ENCODE peak calls at places on chromosome 18, in eight cellular contexts. One of them, this sample, is unnamed.

GRCh38 chr18:396571-396970 is 103.9 kb downstream of the COLEC12 start:
- DNase-seq in OCI-LY7: no peak
- DNase-seq in ovary: no peak
- DNase-seq in astrocyte of the spinal cord: no peak
- DNase-seq in HCT116: no peak
- DNase-seq in MG63: no peak
- DNase-seq in fibroblast of the aortic adventitia: no peak
- DNase-seq in DND-41: no peak
- DNase-seq in this sample: no peak

GRCh38 chr18:43863180-43863579 is 585.9 kb upstream of the SYT4 start:
- DNase-seq in OCI-LY7: no peak
- DNase-seq in fibroblast of the aortic adventitia: peak
- DNase-seq in DND-41: no peak
- DNase-seq in HCT116: no peak
- DNase-seq in ovary: no peak
- DNase-seq in astrocyte of the spinal cord: peak
- DNase-seq in MG63: no peak
- DNase-seq in this sample: peak

GRCh38 chr18:56890632-56891031 is 239.5 kb downstream of the WDR7 start:
- DNase-seq in OCI-LY7: no peak
- DNase-seq in MG63: peak
- DNase-seq in astrocyte of the spinal cord: peak
- DNase-seq in HCT116: no peak
- DNase-seq in ovary: no peak
- DNase-seq in DND-41: no peak
- DNase-seq in fibroblast of the aortic adventitia: peak
- DNase-seq in this sample: peak

GRCh38 chr18:5463390-5463789 is 80.4 kb downstream of the EPB41L3 start:
- DNase-seq in astrocyte of the spinal cord: peak
- DNase-seq in DND-41: no peak
- DNase-seq in MG63: no peak
- DNase-seq in OCI-LY7: no peak
- DNase-seq in HCT116: no peak
- DNase-seq in ovary: no peak
- DNase-seq in fibroblast of the aortic adventitia: peak
- DNase-seq in this sample: peak

GRCh38 chr18:11728247-11728646 is 39.2 kb downstream of the GNAL start:
- DNase-seq in ovary: no peak
- DNase-seq in astrocyte of the spinal cord: peak
- DNase-seq in MG63: no peak
- DNase-seq in DND-41: no peak
- DNase-seq in HCT116: peak
- DNase-seq in fibroblast of the aortic adventitia: peak
- DNase-seq in OCI-LY7: peak
- DNase-seq in this sample: peak

GRCh38 chr18:12326711-12327460 is 18.8 kb downstream of the TUBB6 start:
- DNase-seq in MG63: no peak
- DNase-seq in HCT116: no peak
- DNase-seq in fibroblast of the aortic adventitia: no peak
- DNase-seq in OCI-LY7: no peak
- DNase-seq in astrocyte of the spinal cord: no peak
- DNase-seq in DND-41: no peak
- DNase-seq in ovary: no peak
- DNase-seq in this sample: no peak

GRCh38 chr18:35588995-35589394 is 7.5 kb downstream of the GALNT1 start:
- DNase-seq in MG63: no peak
- DNase-seq in fibroblast of the aortic adventitia: no peak
- DNase-seq in OCI-LY7: peak
- DNase-seq in DND-41: no peak
- DNase-seq in HCT116: no peak
- DNase-seq in astrocyte of the spinal cord: no peak
- DNase-seq in ovary: no peak
- DNase-seq in this sample: no peak

GRCh38 chr18:61047794-61048193 is 285.4 kb upstream of the CDH20 start:
- DNase-seq in MG63: no peak
- DNase-seq in HCT116: no peak
- DNase-seq in fibroblast of the aortic adventitia: no peak
- DNase-seq in DND-41: no peak
- DNase-seq in ovary: no peak
- DNase-seq in OCI-LY7: no peak
- DNase-seq in astrocyte of the spinal cord: no peak
- DNase-seq in this sample: no peak

GRCh38 chr18:55997156-55997561 is 409.2 kb upstream of the TCF4 start:
- DNase-seq in OCI-LY7: no peak
- DNase-seq in HCT116: no peak
- DNase-seq in MG63: peak
- DNase-seq in astrocyte of the spinal cord: no peak
- DNase-seq in fibroblast of the aortic adventitia: peak
- DNase-seq in ovary: no peak
- DNase-seq in DND-41: no peak
- DNase-seq in this sample: peak

GRCh38 chr18:7856099-7856498 is 289.0 kb downstream of the PTPRM start:
- DNase-seq in astrocyte of the spinal cord: no peak
- DNase-seq in OCI-LY7: no peak
- DNase-seq in DND-41: no peak
- DNase-seq in ovary: no peak
- DNase-seq in HCT116: no peak
- DNase-seq in fibroblast of the aortic adventitia: no peak
- DNase-seq in MG63: no peak
- DNase-seq in this sample: peak

GRCh38 chr18:4454548-4455112 is 477 bp downstream of the DLGAP1 start:
- DNase-seq in DND-41: no peak
- DNase-seq in astrocyte of the spinal cord: no peak
- DNase-seq in HCT116: no peak
- DNase-seq in ovary: peak
- DNase-seq in OCI-LY7: no peak
- DNase-seq in MG63: no peak
- DNase-seq in fibroblast of the aortic adventitia: no peak
- DNase-seq in this sample: no peak

GRCh38 chr18:4450065-4450676 is 4.9 kb downstream of the DLGAP1 start:
- DNase-seq in ovary: no peak
- DNase-seq in MG63: no peak
- DNase-seq in OCI-LY7: no peak
- DNase-seq in HCT116: no peak
- DNase-seq in astrocyte of the spinal cord: no peak
- DNase-seq in DND-41: no peak
- DNase-seq in fibroblast of the aortic adventitia: no peak
- DNase-seq in this sample: no peak

GRCh38 chr18:4455113-4455811 is at the start of gene DLGAP1:
- DNase-seq in MG63: peak
- DNase-seq in OCI-LY7: no peak
- DNase-seq in HCT116: no peak
- DNase-seq in DND-41: no peak
- DNase-seq in fibroblast of the aortic adventitia: peak
- DNase-seq in ovary: peak
- DNase-seq in astrocyte of the spinal cord: peak
- DNase-seq in this sample: peak

GRCh38 chr18:4453712-4454547 is 1.2 kb downstream of the DLGAP1 start:
- DNase-seq in fibroblast of the aortic adventitia: no peak
- DNase-seq in DND-41: no peak
- DNase-seq in HCT116: no peak
- DNase-seq in MG63: no peak
- DNase-seq in OCI-LY7: no peak
- DNase-seq in astrocyte of the spinal cord: no peak
- DNase-seq in ovary: peak
- DNase-seq in this sample: no peak
- H3K4me3 ChIP-seq in fibroblast of the aortic adventitia: no peak
- H3K4me3 ChIP-seq in DND-41: no peak
- H3K4me3 ChIP-seq in HCT116: no peak
- H3K4me3 ChIP-seq in MG63: peak
- H3K4me3 ChIP-seq in OCI-LY7: no peak
- H3K4me3 ChIP-seq in astrocyte of the spinal cord: peak
- H3K4me3 ChIP-seq in ovary: peak
- H3K4me3 ChIP-seq in this sample: peak

GRCh38 chr18:23992941-23993280 is 21.6 kb upstream of the TTC39C start:
- DNase-seq in OCI-LY7: no peak
- DNase-seq in ovary: no peak
- DNase-seq in DND-41: no peak
- DNase-seq in fibroblast of the aortic adventitia: no peak
- DNase-seq in HCT116: no peak
- DNase-seq in MG63: no peak
- DNase-seq in astrocyte of the spinal cord: no peak
- DNase-seq in this sample: no peak

GRCh38 chr18:23995180-23995579 is 19.4 kb upstream of the TTC39C start:
- DNase-seq in astrocyte of the spinal cord: no peak
- DNase-seq in DND-41: no peak
- DNase-seq in MG63: no peak
- DNase-seq in fibroblast of the aortic adventitia: no peak
- DNase-seq in HCT116: no peak
- DNase-seq in OCI-LY7: no peak
- DNase-seq in ovary: no peak
- DNase-seq in this sample: no peak

GRCh38 chr18:23992119-23992940 is 22.2 kb upstream of the TTC39C start:
- DNase-seq in OCI-LY7: no peak
- DNase-seq in HCT116: no peak
- DNase-seq in fibroblast of the aortic adventitia: peak
- DNase-seq in ovary: peak
- DNase-seq in astrocyte of the spinal cord: peak
- DNase-seq in DND-41: no peak
- DNase-seq in MG63: peak
- DNase-seq in this sample: no peak

GRCh38 chr18:23998018-23998417 is 16.5 kb upstream of the TTC39C start:
- DNase-seq in ovary: no peak
- DNase-seq in HCT116: no peak
- DNase-seq in OCI-LY7: no peak
- DNase-seq in DND-41: no peak
- DNase-seq in MG63: no peak
- DNase-seq in fibroblast of the aortic adventitia: no peak
- DNase-seq in astrocyte of the spinal cord: no peak
- DNase-seq in this sample: no peak

GRCh38 chr18:23994361-23994902 is 20.1 kb upstream of the TTC39C start:
- DNase-seq in OCI-LY7: no peak
- DNase-seq in astrocyte of the spinal cord: peak
- DNase-seq in fibroblast of the aortic adventitia: peak
- DNase-seq in HCT116: peak
- DNase-seq in MG63: peak
- DNase-seq in DND-41: no peak
- DNase-seq in ovary: peak
- DNase-seq in this sample: peak
- H3K4me3 ChIP-seq in OCI-LY7: no peak
- H3K4me3 ChIP-seq in astrocyte of the spinal cord: no peak
- H3K4me3 ChIP-seq in fibroblast of the aortic adventitia: peak
- H3K4me3 ChIP-seq in HCT116: peak
- H3K4me3 ChIP-seq in MG63: no peak
- H3K4me3 ChIP-seq in DND-41: no peak
- H3K4me3 ChIP-seq in ovary: no peak
- H3K4me3 ChIP-seq in this sample: no peak

GRCh38 chr18:58446661-58447060 is 182.2 kb downstream of the ALPK2 start:
- DNase-seq in DND-41: no peak
- DNase-seq in OCI-LY7: no peak
- DNase-seq in HCT116: no peak
- DNase-seq in astrocyte of the spinal cord: no peak
- DNase-seq in fibroblast of the aortic adventitia: no peak
- DNase-seq in MG63: no peak
- DNase-seq in ovary: no peak
- DNase-seq in this sample: no peak
- H3K4me3 ChIP-seq in DND-41: no peak
- H3K4me3 ChIP-seq in OCI-LY7: no peak
- H3K4me3 ChIP-seq in HCT116: no peak
- H3K4me3 ChIP-seq in astrocyte of the spinal cord: no peak
- H3K4me3 ChIP-seq in fibroblast of the aortic adventitia: no peak
- H3K4me3 ChIP-seq in MG63: no peak
- H3K4me3 ChIP-seq in ovary: no peak
- H3K4me3 ChIP-seq in this sample: no peak

DNA sequence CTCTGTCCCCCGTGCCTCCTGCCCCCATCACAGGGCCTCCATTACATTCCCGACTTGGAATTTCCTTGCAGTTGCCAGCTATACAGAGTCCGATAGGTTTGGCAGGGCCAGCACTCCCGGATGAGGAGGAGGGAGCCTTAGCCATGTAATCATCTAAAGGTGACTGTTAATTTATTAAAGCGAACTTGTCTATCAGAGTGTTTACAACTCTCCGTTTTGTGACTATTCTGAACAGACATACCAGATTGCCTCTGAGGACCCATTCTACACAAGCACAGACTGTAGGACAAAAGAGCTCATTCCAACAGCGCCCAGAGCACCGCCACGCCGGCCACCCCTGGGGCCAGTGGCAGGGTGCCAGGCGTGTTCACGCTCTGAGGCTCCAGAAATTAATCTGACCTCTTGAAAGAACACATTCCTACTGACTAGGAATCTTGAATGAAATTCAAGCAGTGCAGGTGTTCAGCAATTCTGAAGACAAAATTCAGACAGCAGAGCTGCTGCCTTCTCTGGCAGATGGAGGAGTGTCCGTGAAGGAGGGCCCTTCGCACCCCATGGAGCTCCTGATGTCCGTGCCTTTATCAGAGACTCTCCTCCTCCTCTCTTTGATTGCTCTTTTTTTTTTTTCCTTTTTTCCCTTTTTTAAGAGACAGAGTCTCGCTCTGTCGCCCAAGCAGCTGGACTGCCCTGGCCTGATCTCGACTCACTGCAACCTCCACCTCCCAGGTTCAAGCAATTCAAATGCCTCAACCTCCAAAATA is 58.1 kb upstream of the RALBP1 start:
- DNase-seq in astrocyte of the spinal cord: peak
- DNase-seq in HCT116: no peak
- DNase-seq in fibroblast of the aortic adventitia: peak
- DNase-seq in ovary: peak
- DNase-seq in MG63: peak
- DNase-seq in DND-41: no peak
- DNase-seq in OCI-LY7: no peak
- DNase-seq in this sample: peak
- H3K4me3 ChIP-seq in astrocyte of the spinal cord: no peak
- H3K4me3 ChIP-seq in HCT116: no peak
- H3K4me3 ChIP-seq in fibroblast of the aortic adventitia: no peak
- H3K4me3 ChIP-seq in ovary: no peak
- H3K4me3 ChIP-seq in MG63: no peak
- H3K4me3 ChIP-seq in DND-41: no peak
- H3K4me3 ChIP-seq in OCI-LY7: no peak
- H3K4me3 ChIP-seq in this sample: no peak

GRCh38 chr18:59874166-59874565 is 25.6 kb upstream of the PMAIP1 start:
- DNase-seq in HCT116: peak
- DNase-seq in OCI-LY7: no peak
- DNase-seq in DND-41: no peak
- DNase-seq in ovary: no peak
- DNase-seq in MG63: peak
- DNase-seq in fibroblast of the aortic adventitia: peak
- DNase-seq in astrocyte of the spinal cord: peak
- DNase-seq in this sample: peak

GRCh38 chr18:59873616-59874015 is 26.2 kb upstream of the PMAIP1 start:
- DNase-seq in ovary: no peak
- DNase-seq in astrocyte of the spinal cord: no peak
- DNase-seq in fibroblast of the aortic adventitia: no peak
- DNase-seq in DND-41: no peak
- DNase-seq in HCT116: no peak
- DNase-seq in MG63: no peak
- DNase-seq in OCI-LY7: no peak
- DNase-seq in this sample: no peak

GRCh38 chr18:59878644-59879043 is 21.2 kb upstream of the PMAIP1 start:
- DNase-seq in HCT116: no peak
- DNase-seq in DND-41: no peak
- DNase-seq in ovary: no peak
- DNase-seq in MG63: no peak
- DNase-seq in OCI-LY7: no peak
- DNase-seq in fibroblast of the aortic adventitia: no peak
- DNase-seq in astrocyte of the spinal cord: peak
- DNase-seq in this sample: no peak

GRCh38 chr18:59877366-59877765 is 22.4 kb upstream of the PMAIP1 start:
- DNase-seq in MG63: no peak
- DNase-seq in ovary: no peak
- DNase-seq in fibroblast of the aortic adventitia: no peak
- DNase-seq in HCT116: no peak
- DNase-seq in OCI-LY7: no peak
- DNase-seq in astrocyte of the spinal cord: no peak
- DNase-seq in DND-41: no peak
- DNase-seq in this sample: no peak

GRCh38 chr18:59876310-59876626 is 23.5 kb upstream of the PMAIP1 start:
- DNase-seq in MG63: no peak
- DNase-seq in HCT116: no peak
- DNase-seq in fibroblast of the aortic adventitia: no peak
- DNase-seq in OCI-LY7: no peak
- DNase-seq in ovary: no peak
- DNase-seq in DND-41: no peak
- DNase-seq in astrocyte of the spinal cord: no peak
- DNase-seq in this sample: no peak
- H3K4me3 ChIP-seq in MG63: no peak
- H3K4me3 ChIP-seq in HCT116: no peak
- H3K4me3 ChIP-seq in fibroblast of the aortic adventitia: no peak
- H3K4me3 ChIP-seq in OCI-LY7: no peak
- H3K4me3 ChIP-seq in ovary: no peak
- H3K4me3 ChIP-seq in DND-41: no peak
- H3K4me3 ChIP-seq in astrocyte of the spinal cord: no peak
- H3K4me3 ChIP-seq in this sample: no peak